ENCODE peak calls at places on chromosomes 7 and 10, in eight cellular contexts. M is GM23248, K is A549, U is testis, S is AG04450, H is spleen, E is kidney, Y is left ventricle myocardium inferior. J is an unnamed sample. For H3K9me3, the result is how much of the 10 kb centered on the place peaks cover.

GRCh38 chr10:59323036-59323459 is 39.3 kb downstream of the FAM13C start:
- DNase-seq in M (no peak), K (no peak), U (no peak), S (no peak), H (no peak), E (no peak), Y (no peak), J (no peak)

GRCh38 chr10:54906940-54907339 is 105.9 kb upstream of the PCDH15 start:
- DNase-seq in M (no peak), K (no peak), U (no peak), S (no peak), H (no peak), E (no peak), Y (no peak), J (no peak)

GRCh38 chr7:75888464-75889222 is 9.8 kb downstream of the RHBDD2 start:
- DNase-seq in M (no peak), K (no peak), U (no peak), S (no peak), H (no peak), E (peak), Y (peak), J (peak)

GRCh38 chr7:122198581-122198980 is 54.5 kb upstream of the AASS start:
- DNase-seq in M (no peak), K (no peak), U (no peak), S (no peak), H (no peak), E (no peak), Y (no peak), J (no peak)

GRCh38 chr10:69065406-69066361 is 22.2 kb upstream of the SRGN start:
- DNase-seq in M (peak), K (peak), U (no peak), S (no peak), H (no peak), E (peak), Y (peak), J (no peak)

GRCh38 chr10:84356951-84357350 is 28.6 kb downstream of the CCSER2 start:
- DNase-seq in M (no peak), K (no peak), U (no peak), S (no peak), H (no peak), E (no peak), Y (no peak), J (no peak)

GRCh38 chr10:932589-932988 is 1.1 kb upstream of the LARP4B start:
- DNase-seq in M (no peak), K (no peak), U (no peak), S (no peak), H (peak), E (peak), Y (no peak), J (no peak)

GRCh38 chr10:90734415-90734814 is 123.4 kb downstream of the HTR7 start:
- DNase-seq in M (no peak), K (no peak), U (no peak), S (no peak), H (no peak), E (no peak), Y (no peak), J (no peak)

GRCh38 chr10:79358811-79359210 is 11.5 kb downstream of the PPIF start:
- DNase-seq in M (no peak), K (no peak), U (peak), S (no peak), H (peak), E (no peak), Y (no peak), J (no peak)

GRCh38 chr7:73834626-73835191 is 3.9 kb downstream of the CLDN4 start:
- DNase-seq in M (no peak), K (no peak), U (no peak), S (no peak), H (no peak), E (peak), Y (no peak), J (no peak)

GRCh38 chr7:46652317-46652716 is 731.2 kb upstream of the IGFBP3 start:
- DNase-seq in M (no peak), K (no peak), U (no peak), S (no peak), H (no peak), E (no peak), Y (no peak), J (no peak)

GRCh38 chr10:77800320-77800719 is 126.2 kb downstream of the DLG5 start:
- DNase-seq in M (no peak), K (no peak), U (no peak), S (no peak), H (peak), E (no peak), Y (no peak), J (no peak)

GRCh38 chr7:3879337-3880054 is 578.4 kb downstream of the SDK1 start:
- DNase-seq in M (no peak), K (no peak), U (no peak), S (no peak), H (no peak), E (no peak), Y (peak), J (no peak)

GRCh38 chr7:18590259-18590658 is 94.7 kb downstream of the HDAC9 start:
- DNase-seq in M (peak), K (no peak), U (no peak), S (no peak), H (no peak), E (no peak), Y (no peak), J (no peak)

GRCh38 chr10:109968954-109969644 is 38.7 kb upstream of the ADD3 start:
- DNase-seq in M (no peak), K (no peak), U (peak), S (no peak), H (no peak), E (no peak), Y (no peak), J (no peak)
- H3K4me3 ChIP-seq in M (no peak), K (no peak), U (no peak), S (no peak), H (no peak), E (no peak), Y (no peak), J (no peak)

GRCh38 chr10:97684866-97685394 is 2.1 kb downstream of the AVPI1 start:
- DNase-seq in M (peak), K (no peak), U (no peak), S (no peak), H (no peak), E (no peak), Y (no peak), J (no peak)

GRCh38 chr10:97682042-97682441 is 5.0 kb downstream of the AVPI1 start:
- DNase-seq in M (no peak), K (no peak), U (no peak), S (no peak), H (no peak), E (no peak), Y (no peak), J (no peak)

GRCh38 chr10:97685395-97685958 is 1.6 kb downstream of the AVPI1 start:
- DNase-seq in M (peak), K (peak), U (peak), S (no peak), H (no peak), E (no peak), Y (no peak), J (peak)

GRCh38 chr10:97686301-97686961 is 610 bp downstream of the AVPI1 start:
- DNase-seq in M (peak), K (peak), U (no peak), S (no peak), H (no peak), E (no peak), Y (no peak), J (no peak)

DNA sequence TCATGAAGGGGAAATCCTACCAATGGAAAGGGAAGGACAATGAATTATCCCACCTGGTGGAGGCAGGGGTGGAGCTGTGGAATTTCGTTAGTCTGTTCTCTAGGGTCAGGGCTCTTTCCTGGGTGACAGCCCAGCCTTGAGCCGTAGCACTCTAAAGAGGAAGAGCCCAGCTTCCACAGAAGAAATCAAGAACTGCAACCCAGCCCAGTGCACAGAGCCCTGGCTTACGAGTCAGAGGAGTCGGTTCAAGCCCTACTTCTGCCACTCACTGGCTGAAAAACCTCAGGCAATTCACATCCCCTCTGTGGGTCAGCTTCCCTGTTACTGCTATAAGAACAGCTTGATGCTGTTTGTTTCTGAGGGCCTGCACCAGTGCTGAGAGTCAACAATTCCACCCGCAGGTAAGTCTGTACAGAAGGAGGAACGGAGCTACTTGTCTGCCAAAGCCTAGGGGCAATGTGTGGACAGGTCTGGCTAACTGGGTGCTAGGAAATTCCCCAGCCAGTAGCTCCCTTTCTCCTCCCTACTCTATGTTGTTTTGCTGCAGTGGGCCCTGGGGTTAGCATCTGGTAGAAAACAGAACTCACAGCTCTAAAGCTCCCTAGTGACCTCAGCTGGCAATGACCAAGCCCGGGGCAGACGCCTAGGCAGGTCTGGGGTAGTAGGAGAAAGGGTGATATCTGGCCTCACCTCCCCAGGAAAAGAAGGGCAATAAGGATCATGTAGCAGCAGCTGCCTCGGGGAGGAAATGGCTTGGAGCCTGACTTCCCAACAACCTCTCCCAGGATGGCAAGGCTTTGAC is 3.3 kb downstream of the AVPI1 start:
- DNase-seq in M (peak), K (peak), U (peak), S (no peak), H (no peak), E (no peak), Y (no peak), J (no peak)
- H3K27ac ChIP-seq in M (peak), K (peak), U (peak), S (peak), H (peak), E (no peak), Y (peak), J (peak)

GRCh38 chr10:131079314-131079713 is 232.2 kb downstream of the TCERG1L start:
- DNase-seq in M (no peak), K (no peak), U (no peak), S (no peak), H (peak), E (no peak), Y (no peak), J (no peak)

GRCh38 chr10:131076341-131076740 is 235.2 kb downstream of the TCERG1L start:
- DNase-seq in M (no peak), K (no peak), U (no peak), S (no peak), H (no peak), E (no peak), Y (no peak), J (no peak)

GRCh38 chr10:131078131-131078881 is 233.2 kb downstream of the TCERG1L start:
- DNase-seq in M (no peak), K (no peak), U (no peak), S (no peak), H (no peak), E (no peak), Y (no peak), J (no peak)

GRCh38 chr10:131077031-131077430 is 234.5 kb downstream of the TCERG1L start:
- DNase-seq in M (no peak), K (no peak), U (no peak), S (no peak), H (no peak), E (no peak), Y (no peak), J (no peak)

DNA sequence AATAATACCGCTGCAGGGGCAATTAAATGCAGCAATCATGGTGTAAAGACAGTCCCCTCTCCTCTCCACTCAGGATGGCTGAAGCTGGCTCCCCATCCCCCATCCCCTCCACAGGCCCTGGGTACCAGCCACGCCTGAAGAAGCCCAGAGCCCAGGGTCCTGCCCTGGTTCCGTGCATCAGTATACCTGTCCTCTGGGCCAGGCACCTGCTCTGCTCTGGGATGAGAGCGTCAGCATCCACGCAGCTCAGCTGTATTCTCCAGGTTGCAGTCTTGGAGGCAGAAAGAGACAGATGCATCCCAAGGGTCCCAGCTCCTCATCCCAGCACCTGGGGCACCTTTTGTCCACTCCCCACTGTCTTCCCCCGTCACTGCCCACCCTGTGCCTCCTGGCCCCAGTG is 233.8 kb downstream of the TCERG1L start:
- DNase-seq in M (no peak), K (no peak), U (peak), S (no peak), H (no peak), E (no peak), Y (no peak), J (no peak)
- H3K9me3 ChIP-seq in M (under half), K (under half), U (under half), S (half or more), H (under half), E (under half), Y (under half), J (under half)

DNA sequence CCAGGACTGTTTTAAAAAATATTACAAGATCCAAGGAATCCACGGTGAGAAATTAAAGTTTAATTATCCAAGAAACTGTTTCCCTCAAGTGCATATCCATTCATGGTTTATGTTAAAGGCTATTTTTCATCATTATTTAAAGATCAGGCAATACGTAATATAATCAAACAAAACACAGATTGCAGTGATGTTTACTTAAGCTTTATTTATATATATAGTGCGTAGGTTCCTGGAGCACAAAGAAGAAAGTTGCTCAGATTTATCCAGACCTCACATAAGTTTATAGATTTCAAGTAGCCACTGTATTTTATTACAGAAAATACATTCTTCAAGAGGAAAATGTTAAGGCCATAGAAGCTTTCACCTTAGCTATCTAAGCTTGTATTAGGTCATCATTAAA is 210.0 kb upstream of the KLF14 start:
- DNase-seq in M (no peak), K (no peak), U (no peak), S (no peak), H (no peak), E (no peak), Y (no peak), J (no peak)
- H3K4me3 ChIP-seq in M (peak), K (peak), U (no peak), S (no peak), H (no peak), E (peak), Y (peak), J (peak)

DNA sequence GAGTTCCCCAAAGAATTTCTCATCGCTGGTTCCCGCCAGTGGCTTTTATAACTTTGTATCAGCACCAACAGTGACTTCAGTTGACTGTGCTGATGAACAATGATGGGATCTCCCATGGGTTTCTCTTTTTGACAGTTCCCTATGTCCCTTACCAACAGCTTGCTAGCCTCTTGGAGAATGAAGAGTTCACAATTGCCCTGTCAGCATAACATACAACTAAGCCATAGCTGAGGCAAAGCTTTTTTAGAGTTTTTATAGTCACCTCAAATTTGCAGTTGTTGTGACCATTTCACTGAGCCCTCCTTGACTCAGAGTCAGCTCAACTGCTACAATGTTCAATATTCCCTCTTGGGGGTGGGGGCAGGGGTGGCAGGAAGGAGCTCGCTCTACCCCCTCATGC is 179.8 kb downstream of the TFEC start:
- DNase-seq in M (no peak), K (no peak), U (no peak), S (no peak), H (no peak), E (no peak), Y (no peak), J (no peak)
- H3K27ac ChIP-seq in M (no peak), K (no peak), U (no peak), S (no peak), H (no peak), E (no peak), Y (no peak), J (no peak)

DNA sequence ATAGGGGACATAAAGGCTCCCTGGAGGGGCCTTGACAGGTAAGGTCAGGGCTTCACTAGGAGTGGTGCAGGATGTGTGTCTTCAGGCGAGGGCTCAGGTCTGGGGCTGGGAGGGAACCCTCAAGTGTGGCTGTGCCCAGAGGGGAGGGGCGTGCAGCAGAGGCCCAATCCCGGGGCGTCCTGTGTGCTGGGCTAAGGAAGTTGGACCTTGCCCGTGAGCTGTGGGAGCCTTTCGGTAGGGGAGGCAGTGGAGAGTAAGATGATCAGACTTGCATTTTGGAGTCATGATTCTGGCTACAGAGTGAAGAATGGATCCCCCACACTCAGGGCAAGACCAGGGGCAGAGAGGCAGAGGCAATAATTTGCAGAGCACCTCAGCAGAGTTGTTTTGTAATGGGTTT is 145.4 kb downstream of the BUB3 start:
- DNase-seq in M (no peak), K (no peak), U (no peak), S (no peak), H (no peak), E (no peak), Y (no peak), J (no peak)
- H3K9me3 ChIP-seq in M (under half), K (under half), U (under half), S (under half), H (under half), E (under half), Y (under half), J (under half)

DNA sequence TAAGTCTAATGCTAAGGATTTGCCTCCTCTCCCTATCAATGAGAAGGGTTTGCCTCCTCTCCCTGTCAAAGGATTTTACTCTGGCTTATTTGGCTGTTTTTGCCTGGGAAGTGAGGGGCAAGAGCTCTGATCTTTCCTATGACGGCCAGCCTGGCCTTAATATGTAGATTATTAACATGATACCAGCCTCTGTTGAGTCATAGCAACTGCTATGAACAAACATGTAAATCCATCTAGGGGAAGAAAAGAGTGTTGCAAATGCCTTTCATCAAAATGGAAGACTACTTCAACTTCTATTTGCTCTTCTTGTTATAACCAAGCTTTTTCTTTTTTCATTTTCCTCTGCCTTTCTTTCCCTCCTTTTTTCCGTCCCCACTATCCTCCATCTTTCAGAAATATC is 46.6 kb downstream of the BTRC start:
- DNase-seq in M (peak), K (peak), U (no peak), S (no peak), H (no peak), E (no peak), Y (no peak), J (no peak)
- H3K4me3 ChIP-seq in M (no peak), K (no peak), U (no peak), S (no peak), H (no peak), E (no peak), Y (no peak), J (no peak)

GRCh38 chr10:124708922-124709520 is 35.2 kb downstream of the FAM53B start:
- DNase-seq in M (no peak), K (no peak), U (no peak), S (no peak), H (peak), E (peak), Y (no peak), J (no peak)
- H3K27ac ChIP-seq in M (no peak), K (no peak), U (peak), S (peak), H (peak), E (peak), Y (peak), J (peak)

GRCh38 chr10:131424836-131425506 is 113.5 kb upstream of the TCERG1L start:
- DNase-seq in M (no peak), K (no peak), U (no peak), S (no peak), H (peak), E (peak), Y (no peak), J (no peak)

GRCh38 chr10:131420867-131421266 is 109.3 kb upstream of the TCERG1L start:
- DNase-seq in M (no peak), K (no peak), U (no peak), S (no peak), H (peak), E (peak), Y (no peak), J (no peak)

GRCh38 chr10:131421381-131421780 is 109.9 kb upstream of the TCERG1L start:
- DNase-seq in M (no peak), K (no peak), U (no peak), S (no peak), H (no peak), E (peak), Y (no peak), J (no peak)

GRCh38 chr10:131424053-131424452 is 112.5 kb upstream of the TCERG1L start:
- DNase-seq in M (no peak), K (no peak), U (no peak), S (no peak), H (peak), E (peak), Y (no peak), J (peak)

GRCh38 chr10:131422731-131423130 is 111.2 kb upstream of the TCERG1L start:
- DNase-seq in M (no peak), K (no peak), U (no peak), S (no peak), H (peak), E (peak), Y (no peak), J (peak)
- H3K9me3 ChIP-seq in M (under half), K (under half), U (under half), S (half or more), H (under half), E (under half), Y (under half), J (under half)